ENCODE peak calls at places on chromosomes 13 and 19, in six cellular contexts. X is fibroblast of lung, A is AG10803, S is fibroblast of the aortic adventitia, U is foreskin keratinocyte, M is esophagus squamous epithelium. I is an unnamed sample.

GRCh38 chr13:102571075-102571474 is 25.7 kb upstream of the TPP2 start:
- DNase-seq in S (no peak), M (no peak), X (no peak), A (no peak), U (no peak), I (no peak)

GRCh38 chr19:3270908-3271307 is 46.4 kb downstream of the CELF5 start:
- DNase-seq in S (peak), X (peak), A (peak), U (peak), M (no peak), I (peak)

GRCh38 chr19:4362038-4362828 is 18.9 kb downstream of the MPND start:
- DNase-seq in U (no peak), A (no peak), M (no peak), S (no peak), X (no peak), I (no peak)

GRCh38 chr13:113220877-113221276 is 11.5 kb downstream of the CUL4A start:
- DNase-seq in S (no peak), M (no peak), U (no peak), A (peak), X (peak), I (no peak)

GRCh38 chr13:79307866-79308298 is 98.2 kb downstream of the RBM26 start:
- DNase-seq in X (peak), U (peak), M (no peak), S (peak), A (no peak), I (peak)

GRCh38 chr13:30561506-30561905 is 56.2 kb upstream of the USPL1 start:
- DNase-seq in S (no peak), M (no peak), A (peak), U (no peak), X (peak), I (no peak)

GRCh38 chr19:32917612-32917996 is 48.0 kb upstream of the SLC7A9 start:
- DNase-seq in X (no peak), U (no peak), M (no peak), A (no peak), S (no peak), I (no peak)

GRCh38 chr13:32045963-32046785 is 14.6 kb downstream of the FRY start:
- DNase-seq in M (no peak), X (peak), U (peak), S (peak), A (peak), I (peak)

GRCh38 chr19:14407889-14408640 is 11.1 kb downstream of the DDX39A start:
- DNase-seq in A (no peak), X (no peak), U (no peak), S (no peak), M (no peak), I (no peak)

GRCh38 chr13:101144808-101145419 is 271.4 kb downstream of the NALCN start:
- DNase-seq in S (peak), X (peak), A (peak), U (peak), M (no peak), I (peak)

GRCh38 chr13:113942591-113943103 is 31.2 kb downstream of the C13orf46 start:
- DNase-seq in M (no peak), S (no peak), A (no peak), X (no peak), U (no peak), I (no peak)

GRCh38 chr13:97226788-97227627 is 4.9 kb downstream of the MBNL2 start:
- DNase-seq in A (no peak), S (no peak), X (no peak), U (no peak), M (no peak), I (no peak)

GRCh38 chr19:17996826-17997316 is 11.1 kb upstream of the ARRDC2 start:
- DNase-seq in M (no peak), S (peak), U (peak), A (peak), X (peak), I (peak)

GRCh38 chr13:37306778-37307544 is 201.5 kb upstream of the CSNK1A1L start:
- DNase-seq in A (peak), M (no peak), S (peak), U (peak), X (peak), I (peak)

GRCh38 chr19:56133858-56134654 is 7.0 kb upstream of the ZNF444 start:
- DNase-seq in S (no peak), A (no peak), U (peak), M (no peak), X (no peak), I (no peak)

GRCh38 chr13:112143753-112144615 is 77.0 kb downstream of the SOX1 start:
- DNase-seq in A (no peak), S (no peak), X (no peak), U (peak), M (no peak), I (no peak)

GRCh38 chr13:100724568-100724967 is 50.0 kb upstream of the TMTC4 start:
- DNase-seq in S (no peak), M (no peak), U (no peak), X (no peak), A (no peak), I (no peak)

GRCh38 chr19:2248136-2249009 is 750 bp upstream of the AMH start:
- DNase-seq in U (no peak), M (no peak), S (no peak), X (no peak), A (no peak), I (no peak)

GRCh38 chr19:1189419-1189818 is 15.4 kb upstream of the SBNO2 start:
- DNase-seq in A (no peak), U (peak), X (peak), S (no peak), M (no peak), I (no peak)

GRCh38 chr19:18386543-18387251 is 739 bp downstream of the GDF15 start:
- DNase-seq in X (no peak), A (peak), M (no peak), U (no peak), S (peak), I (no peak)

GRCh38 chr13:64723735-64724134 is 2506.4 kb downstream of the PCDH9 start:
- DNase-seq in U (peak), X (peak), A (peak), M (no peak), S (peak), I (peak)

GRCh38 chr19:16850133-16850532 is 20.9 kb downstream of the SIN3B start:
- DNase-seq in S (peak), A (peak), U (no peak), M (no peak), X (peak), I (no peak)

GRCh38 chr13:49789961-49790360 is 2.5 kb downstream of the KPNA3 start:
- DNase-seq in U (no peak), X (no peak), S (no peak), M (no peak), A (no peak), I (no peak)

GRCh38 chr13:107531816-107532215 is 683.5 kb downstream of the LIG4 start:
- DNase-seq in A (no peak), X (no peak), S (no peak), M (no peak), U (no peak), I (no peak)
- TF ChIP-seq CTCF in A (no peak), X (no peak), S (no peak), M (no peak), U (no peak), I (no peak)

DNA sequence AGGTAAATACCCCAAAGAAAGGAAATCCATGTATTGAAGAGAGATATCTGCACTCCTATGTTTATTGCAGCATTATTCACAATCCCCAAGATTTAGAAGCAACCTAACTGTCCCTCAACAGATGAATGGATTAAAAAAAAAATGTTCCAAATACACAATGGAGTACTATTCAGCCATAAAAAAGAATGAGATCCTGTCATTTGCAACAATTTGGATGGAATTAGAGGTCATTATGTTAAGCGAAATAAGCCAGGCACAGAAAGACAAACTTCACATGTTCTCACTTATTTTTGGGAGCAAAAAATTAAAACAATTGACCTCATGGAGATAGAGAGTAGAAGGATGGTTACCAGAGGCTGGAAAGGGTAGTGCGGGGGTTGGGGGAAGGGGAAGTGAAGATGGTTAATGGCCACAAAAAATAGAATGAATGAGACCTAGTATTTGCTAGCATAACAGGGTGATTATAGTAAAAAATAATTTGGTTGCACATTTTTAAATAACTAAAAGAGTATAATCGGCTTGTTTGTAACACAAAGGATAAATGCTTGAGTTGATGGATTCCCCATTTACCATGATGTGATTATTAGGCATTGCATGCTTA is 9.7 kb upstream of the ZNF709 start:
- DNase-seq in X (no peak), U (no peak), M (no peak), S (no peak), A (no peak), I (no peak)
- TF ChIP-seq CTCF in X (no peak), U (no peak), M (no peak), S (no peak), A (no peak), I (no peak)

DNA sequence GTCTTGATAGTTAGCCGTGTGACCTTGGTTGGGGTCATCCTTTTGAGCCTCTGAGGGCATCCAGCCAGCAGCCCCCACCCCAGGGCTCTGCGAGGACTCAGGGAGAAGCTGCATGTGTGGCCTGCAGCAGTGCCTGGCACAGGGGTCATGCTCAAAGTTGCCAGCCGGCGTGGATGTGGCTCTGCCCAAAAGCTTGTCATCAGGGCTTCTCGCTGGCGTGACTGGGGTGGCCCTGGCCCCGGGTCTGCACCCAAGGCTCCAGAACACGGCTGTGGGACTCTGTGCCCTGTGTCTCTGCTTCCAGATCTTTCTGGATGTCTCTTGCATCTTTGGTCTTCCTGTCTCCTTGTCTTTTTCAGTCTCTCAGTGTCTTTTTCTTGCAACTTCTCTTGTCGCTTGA is 90.9 kb downstream of the RYR1 start:
- DNase-seq in X (no peak), M (no peak), U (no peak), S (no peak), A (no peak), I (no peak)
- TF ChIP-seq CTCF in X (no peak), M (no peak), U (no peak), S (no peak), A (no peak), I (no peak)

GRCh38 chr19:42113641-42114348 is 18.5 kb downstream of the POU2F2 start:
- DNase-seq in U (peak), M (no peak), S (peak), A (peak), X (peak), I (peak)
- TF ChIP-seq CTCF in U (peak), M (no peak), S (no peak), A (peak), X (peak), I (peak)